ENCODE peak calls at places on chromosome 4, in six cellular contexts. K is epithelial cell of esophagus, D is occipital lobe, F is HT1080, S is aorta, C is sigmoid colon. U is an unnamed sample.

GRCh38 chr4:30722916-30723270 is 2.7 kb downstream of the PCDH7 start:
- DNase-seq in K (no peak), D (no peak), F (no peak), S (peak; percentile 42), C (no peak), U (no peak)

GRCh38 chr4:26822546-26822945 is 38.1 kb upstream of the STIM2 start:
- DNase-seq in K (peak; percentile 7), D (no peak), F (no peak), S (no peak), C (no peak), U (no peak)

GRCh38 chr4:152935661-152936445 is at the start of gene FHDC1:
- DNase-seq in K (peak; percentile 71), D (no peak), F (no peak), S (no peak), C (no peak), U (no peak)

GRCh38 chr4:77360451-77360850 is 203.4 kb downstream of the CCNG2 start:
- DNase-seq in K (peak; percentile 30), D (no peak), F (no peak), S (no peak), C (no peak), U (no peak)

GRCh38 chr4:76658231-76659102 is 223.4 kb downstream of the SHROOM3 start:
- DNase-seq in K (peak; percentile 71), D (no peak), F (peak; percentile 78), S (no peak), C (no peak), U (no peak)

GRCh38 chr4:165540206-165540865 is 161.5 kb downstream of the CPE start:
- DNase-seq in K (no peak), D (no peak), F (no peak), S (no peak), C (no peak), U (no peak)

GRCh38 chr4:154464654-154465053 is 26.9 kb downstream of the DCHS2 start:
- DNase-seq in K (no peak), D (no peak), F (peak; percentile 55), S (no peak), C (no peak), U (no peak)

GRCh38 chr4:99762728-99763127 is 53.9 kb upstream of the DAPP1 start:
- DNase-seq in K (no peak), D (no peak), F (no peak), S (no peak), C (no peak), U (no peak)

GRCh38 chr4:72582853-72583252 is 13.8 kb upstream of the ADAMTS3 start:
- DNase-seq in K (no peak), D (no peak), F (no peak), S (no peak), C (no peak), U (no peak)

GRCh38 chr4:168585168-168586091 is 88.6 kb downstream of the PALLD start:
- DNase-seq in K (peak; percentile 85), D (peak; percentile 14), F (peak; percentile 66), S (peak; percentile 84), C (peak; percentile 93), U (peak; percentile 68)

U was measured in Ammon's horn.